ENCODE peak calls at places on chromosomes 11 and 22, in six cellular contexts. D is esophagus squamous epithelium, M is endodermal cell, S is kidney epithelial cell, E is lower leg skin, K is SK-N-SH. U is an unnamed sample.

GRCh38 chr11:101049123-101049522 is 80.5 kb downstream of the PGR start:
- DNase-seq in D (no peak), M (no peak), S (no peak), E (no peak), K (no peak), U (no peak)

GRCh38 chr11:39459606-39460005 is 1999.8 kb downstream of the LRRC4C start:
- DNase-seq in D (no peak), M (no peak), S (no peak), E (no peak), K (no peak), U (no peak)

GRCh38 chr11:62353841-62354240 is 16.6 kb downstream of the ASRGL1 start:
- DNase-seq in D (no peak), M (no peak), S (no peak), E (no peak), K (no peak), U (no peak)

GRCh38 chr11:103586756-103587155 is 449.7 kb upstream of the DDI1 start:
- DNase-seq in D (no peak), M (no peak), S (no peak), E (no peak), K (no peak), U (no peak)

GRCh38 chr22:41369837-41370236 is 11.9 kb upstream of the TEF start:
- DNase-seq in D (no peak), M (no peak), S (no peak), E (no peak), K (no peak), U (no peak)

GRCh38 chr11:36594316-36594989 is at the start of gene IFTAP:
- DNase-seq in D (no peak), M (peak), S (peak), E (peak), K (peak), U (peak)

GRCh38 chr11:122661182-122661945 is 5.8 kb downstream of the UBASH3B start:
- DNase-seq in D (no peak), M (no peak), S (no peak), E (no peak), K (no peak), U (no peak)

GRCh38 chr22:44994399-44995281 is 15.2 kb downstream of the PHF21B start:
- DNase-seq in D (no peak), M (no peak), S (no peak), E (no peak), K (peak), U (no peak)

GRCh38 chr22:35749808-35750207 is 32.1 kb downstream of the APOL5 start:
- DNase-seq in D (no peak), M (no peak), S (peak), E (no peak), K (no peak), U (no peak)

GRCh38 chr11:29310016-29310415 is 706.8 kb downstream of the KCNA4 start:
- DNase-seq in D (no peak), M (no peak), S (no peak), E (no peak), K (no peak), U (no peak)

GRCh38 chr11:78465169-78465942 is 47.7 kb upstream of the GAB2 start:
- DNase-seq in D (no peak), M (no peak), S (no peak), E (no peak), K (no peak), U (peak)

GRCh38 chr11:70159612-70160570 is 43.2 kb upstream of the FADD start:
- DNase-seq in D (no peak), M (no peak), S (no peak), E (peak), K (no peak), U (peak)

GRCh38 chr22:38347944-38348750 is 30.9 kb upstream of the CSNK1E start:
- DNase-seq in D (no peak), M (peak), S (peak), E (no peak), K (no peak), U (no peak)

GRCh38 chr11:118194835-118195627 is 18.6 kb upstream of the SCN2B start:
- DNase-seq in D (no peak), M (peak), S (peak), E (peak), K (no peak), U (peak)

GRCh38 chr22:20111689-20112622 is 3.9 kb upstream of the RANBP1 start:
- DNase-seq in D (no peak), M (no peak), S (no peak), E (no peak), K (no peak), U (peak)

GRCh38 chr22:36369004-36369921 is 18.5 kb downstream of the MYH9 start:
- DNase-seq in D (no peak), M (peak), S (no peak), E (no peak), K (no peak), U (no peak)

GRCh38 chr11:99366476-99366992 is 345.8 kb downstream of the CNTN5 start:
- DNase-seq in D (no peak), M (no peak), S (no peak), E (no peak), K (no peak), U (no peak)

DNA sequence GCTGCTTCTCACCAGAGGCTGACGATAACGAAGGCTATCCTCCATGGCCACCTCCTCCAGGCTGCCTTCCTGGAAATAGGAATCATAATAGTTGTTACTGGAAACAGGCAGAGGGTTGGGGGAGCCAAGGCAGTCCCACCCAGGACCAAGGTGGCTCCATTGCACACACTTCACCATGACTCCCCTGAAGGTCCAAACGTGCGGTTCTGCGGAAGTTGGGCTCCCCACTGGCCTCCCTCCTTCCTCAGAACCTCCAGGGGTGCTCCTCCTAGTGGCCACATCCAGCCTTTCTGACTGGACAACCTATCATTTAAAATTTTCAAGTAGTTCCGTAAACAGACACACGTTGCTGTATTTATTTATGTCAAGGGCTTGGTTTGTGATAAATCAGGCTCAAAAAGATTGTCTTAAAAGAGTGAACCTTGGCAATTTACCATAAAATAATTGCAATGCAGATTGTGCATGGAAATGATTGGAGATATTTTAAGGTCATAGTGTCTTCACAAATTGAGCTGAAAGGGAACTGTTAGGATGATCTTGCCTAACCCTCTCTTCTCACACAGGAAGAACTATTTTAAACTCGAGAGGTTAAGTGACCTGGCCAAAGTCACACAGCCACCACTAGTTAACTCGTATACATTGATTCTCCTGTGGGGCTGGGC is 1.4 kb upstream of the TCN2 start:
- DNase-seq in D (no peak), M (peak), S (no peak), E (peak), K (peak), U (peak)
- H3K4me3 ChIP-seq in D (peak), M (peak), S (no peak), E (no peak), K (no peak), U (peak)

GRCh38 chr22:39530136-39530535 is 2.4 kb downstream of the RPS19BP1 start:
- DNase-seq in D (no peak), M (no peak), S (no peak), E (no peak), K (no peak), U (no peak)

GRCh38 chr22:39528681-39529486 is 3.7 kb downstream of the RPS19BP1 start:
- DNase-seq in D (peak), M (peak), S (no peak), E (peak), K (peak), U (peak)

GRCh38 chr22:39530692-39531331 is 1.7 kb downstream of the RPS19BP1 start:
- DNase-seq in D (no peak), M (peak), S (no peak), E (no peak), K (peak), U (no peak)

GRCh38 chr22:39528080-39528661 is 4.4 kb downstream of the RPS19BP1 start:
- DNase-seq in D (no peak), M (peak), S (no peak), E (no peak), K (peak), U (no peak)

GRCh38 chr22:39529487-39529851 is 3.1 kb downstream of the RPS19BP1 start:
- DNase-seq in D (no peak), M (no peak), S (no peak), E (no peak), K (no peak), U (no peak)
- H3K4me3 ChIP-seq in D (peak), M (no peak), S (no peak), E (no peak), K (no peak), U (no peak)

GRCh38 chr22:46564084-46564714 is 26.8 kb upstream of the CELSR1 start:
- DNase-seq in D (no peak), M (no peak), S (no peak), E (no peak), K (peak), U (peak)
- H3K4me3 ChIP-seq in D (no peak), M (no peak), S (no peak), E (no peak), K (no peak), U (no peak)

GRCh38 chr11:2988996-2989395 is 3.1 kb downstream of the NAP1L4 start:
- DNase-seq in D (no peak), M (no peak), S (no peak), E (no peak), K (no peak), U (no peak)
- H3K4me3 ChIP-seq in D (peak), M (peak), S (peak), E (no peak), K (peak), U (peak)

GRCh38 chr22:26429458-26430238 is 588 bp downstream of the ASPHD2 start:
- DNase-seq in D (no peak), M (no peak), S (no peak), E (no peak), K (peak), U (peak)
- H3K4me3 ChIP-seq in D (peak), M (peak), S (peak), E (no peak), K (peak), U (peak)

GRCh38 chr11:61129608-61130523 is 27.6 kb downstream of the CD5 start:
- DNase-seq in D (no peak), M (peak), S (peak), E (peak), K (peak), U (peak)
- H3K4me3 ChIP-seq in D (peak), M (no peak), S (no peak), E (no peak), K (peak), U (peak)

U was measured in upper lobe of left lung.